ENCODE peak calls at places on chromosomes 4 and X, in six cellular contexts. G is tibial artery, L is tibial nerve, K is sigmoid colon, S is neuronal stem cell, F is hepatocyte. W is an unnamed sample.

GRCh38 chrX:51899741-51900140 is 6.3 kb downstream of the MAGED1 start:
- DNase-seq in G (no peak), L (no peak), K (no peak), S (no peak), F (no peak), W (no peak)

GRCh38 chr4:24473309-24473721 is 111.0 kb downstream of the DHX15 start:
- DNase-seq in G (no peak), L (no peak), K (peak; percentile 65), S (peak; percentile 12), F (peak; percentile 57), W (no peak)

GRCh38 chrX:70769659-70770232 is 138.8 kb downstream of the TEX11 start:
- DNase-seq in G (no peak), L (no peak), K (no peak), S (no peak), F (no peak), W (no peak)

GRCh38 chr4:111506706-111507105 is 638.5 kb upstream of the FAM241A start:
- DNase-seq in G (no peak), L (no peak), K (no peak), S (no peak), F (no peak), W (no peak)

GRCh38 chrX:70338290-70338689 is 48.4 kb downstream of the KIF4A start:
- DNase-seq in G (no peak), L (no peak), K (no peak), S (no peak), F (no peak), W (no peak)

GRCh38 chrX:68511255-68511654 is 12.4 kb downstream of the YIPF6 start:
- DNase-seq in G (no peak), L (no peak), K (no peak), S (no peak), F (peak; percentile 66), W (peak; percentile 33)

GRCh38 chr4:23915459-23916132 is 25.7 kb upstream of the PPARGC1A start:
- DNase-seq in G (no peak), L (no peak), K (no peak), S (no peak), F (no peak), W (no peak)

GRCh38 chr4:184190711-184191110 is 27.0 kb downstream of the ENPP6 start:
- DNase-seq in G (no peak), L (no peak), K (no peak), S (no peak), F (no peak), W (no peak)

GRCh38 chrX:22134681-22135080 is 102.6 kb downstream of the PHEX start:
- DNase-seq in G (no peak), L (no peak), K (no peak), S (no peak), F (peak; percentile 39), W (no peak)

GRCh38 chr4:137967480-137968190 is 274.5 kb downstream of the SLC7A11 start:
- DNase-seq in G (no peak), L (no peak), K (no peak), S (no peak), F (no peak), W (no peak)

GRCh38 chr4:143026459-143027170 is 158.1 kb upstream of the USP38 start:
- DNase-seq in G (no peak), L (no peak), K (no peak), S (no peak), F (no peak), W (no peak)

GRCh38 chr4:13207224-13207623 is 276.9 kb downstream of the RAB28 start:
- DNase-seq in G (no peak), L (no peak), K (no peak), S (no peak), F (no peak), W (no peak)

GRCh38 chr4:13917010-13917409 is 289.5 kb upstream of the BOD1L1 start:
- DNase-seq in G (no peak), L (no peak), K (no peak), S (no peak), F (no peak), W (no peak)

GRCh38 chrX:39750798-39751197 is 347.0 kb downstream of the BCOR start:
- DNase-seq in G (no peak), L (no peak), K (no peak), S (no peak), F (no peak), W (no peak)

GRCh38 chr4:111362891-111363290 is 740.0 kb upstream of the PITX2 start:
- DNase-seq in G (peak; percentile 66), L (peak; percentile 41), K (no peak), S (no peak), F (no peak), W (no peak)

GRCh38 chrX:46180258-46180687 is 364.9 kb downstream of the ZNF674 start:
- DNase-seq in G (no peak), L (no peak), K (no peak), S (peak; percentile 0), F (no peak), W (no peak)

GRCh38 chrX:147827070-147827469 is 84.6 kb upstream of the FMR1 start:
- DNase-seq in G (no peak), L (no peak), K (no peak), S (no peak), F (no peak), W (no peak)

GRCh38 chr4:77899607-77900006 is 37.0 kb downstream of the MRPL1 start:
- DNase-seq in G (no peak), L (no peak), K (no peak), S (no peak), F (no peak), W (no peak)

GRCh38 chr4:89625599-89626293 is 211.2 kb downstream of the SNCA start:
- DNase-seq in G (no peak), L (no peak), K (no peak), S (no peak), F (no peak), W (no peak)

GRCh38 chrX:39835776-39836175 is 262.0 kb downstream of the BCOR start:
- DNase-seq in G (no peak), L (no peak), K (no peak), S (no peak), F (no peak), W (no peak)

GRCh38 chrX:57121162-57121741 is at the start of gene SPIN2B:
- DNase-seq in G (peak; percentile 85), L (peak; percentile 28), K (peak; percentile 90), S (peak; percentile 70), F (peak; percentile 86), W (peak; percentile 84)

GRCh38 chr4:183984561-183984960 is 79.5 kb downstream of the STOX2 start:
- DNase-seq in G (no peak), L (no peak), K (no peak), S (no peak), F (no peak), W (no peak)

GRCh38 chr4:166816901-166817300 is 417.4 kb downstream of the SPOCK3 start:
- DNase-seq in G (no peak), L (no peak), K (no peak), S (no peak), F (peak; percentile 69), W (no peak)

DNA sequence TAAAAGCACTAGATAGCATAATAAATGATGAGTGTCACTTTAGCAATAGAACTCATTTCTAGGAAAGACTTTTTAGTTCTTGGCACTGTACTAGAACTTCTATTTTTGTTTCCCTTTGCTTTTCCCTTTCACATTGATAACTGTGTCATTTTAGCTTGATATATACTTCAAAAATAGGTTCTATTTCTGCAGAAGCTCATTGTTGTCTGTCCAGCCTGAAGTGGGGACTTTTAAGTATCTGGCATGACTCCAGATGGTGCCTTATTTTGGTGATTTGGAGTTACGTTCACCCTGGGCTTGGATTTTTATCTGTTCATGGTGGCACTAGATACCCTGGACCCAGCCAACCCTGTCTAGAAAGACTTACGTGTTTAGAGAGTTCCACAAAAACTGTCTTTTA is 3.4 kb downstream of the ABHD18 start:
- DNase-seq in G (no peak), L (no peak), K (no peak), S (no peak), F (no peak), W (no peak)
- H3K4me3 ChIP-seq in G (no peak overlapping the region), L (no peak overlapping the region), K (no peak overlapping the region), S (no peak overlapping the region), F (no peak overlapping the region), W (no peak overlapping the region)

DNA sequence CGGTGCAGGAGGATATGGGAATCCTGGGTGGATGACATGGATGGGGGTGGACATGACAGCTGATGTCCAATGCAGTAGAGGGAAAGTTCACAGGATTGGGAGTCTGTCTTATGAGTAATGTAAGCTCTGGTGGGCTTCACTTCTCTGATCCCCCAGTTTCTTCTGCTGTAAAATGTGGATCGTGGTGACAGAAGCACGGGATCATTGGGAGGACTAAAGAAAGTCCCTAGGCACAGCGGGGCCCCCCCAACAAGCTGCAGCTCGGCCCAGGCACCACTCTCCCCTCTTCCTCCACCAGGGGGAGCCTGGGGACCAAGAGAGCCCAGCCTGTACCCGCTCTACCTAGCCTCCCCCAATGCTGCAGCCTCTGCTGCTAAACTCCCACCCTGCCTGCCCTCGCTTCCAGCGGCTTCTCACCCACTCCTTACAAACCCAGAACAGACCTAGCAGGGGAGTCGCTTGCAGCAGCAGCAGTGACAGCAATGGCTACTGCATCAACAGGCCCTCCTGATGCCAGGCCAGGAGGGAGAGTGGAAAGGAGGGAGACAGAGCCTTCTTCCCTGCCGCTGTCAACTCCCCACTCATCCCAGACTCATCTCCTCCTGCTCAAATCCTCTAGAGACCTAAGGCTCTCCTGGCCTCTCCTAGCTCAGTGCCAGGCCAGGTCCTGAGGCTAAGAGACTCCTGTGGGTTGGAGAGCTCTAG is 36.1 kb upstream of the IQSEC2 start:
- DNase-seq in G (peak; percentile 68), L (peak; percentile 46), K (peak; percentile 83), S (peak; percentile 49), F (peak; percentile 73), W (peak; percentile 53)
- H3K4me3 ChIP-seq in G (no peak overlapping the region), L (no peak overlapping the region), K (no peak overlapping the region), S (no peak overlapping the region), F (no peak overlapping the region), W (no peak overlapping the region)

DNA sequence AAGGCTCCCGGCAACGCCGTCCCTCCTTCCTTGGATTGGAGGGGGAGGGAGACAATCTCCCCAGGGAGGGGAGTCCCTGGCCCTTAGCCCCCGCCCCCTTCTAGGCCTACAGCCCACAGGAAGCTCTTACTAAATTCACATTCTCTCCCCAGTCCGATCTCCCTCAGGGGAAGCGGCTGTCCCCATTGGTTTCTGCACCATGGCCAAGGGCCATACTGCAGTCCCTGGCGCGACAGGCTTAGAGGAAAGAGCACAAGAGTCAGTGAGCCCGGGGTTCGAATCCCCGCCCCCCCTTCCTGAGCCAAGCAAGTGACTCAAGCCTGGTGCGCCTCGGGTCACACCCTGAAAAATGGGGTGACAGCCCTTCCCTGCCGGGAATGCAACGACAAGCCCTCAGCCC is 1.1 kb downstream of the ABLIM2 start:
- DNase-seq in G (peak; percentile 89), L (no peak), K (no peak), S (no peak), F (no peak), W (no peak)
- H3K4me3 ChIP-seq in G (peak overlapping the region; percentile 62), L (peak overlapping the region; percentile 79), K (peak overlapping the region; percentile 98), S (no peak overlapping the region), F (no peak overlapping the region), W (peak overlapping the region; percentile 61)

DNA sequence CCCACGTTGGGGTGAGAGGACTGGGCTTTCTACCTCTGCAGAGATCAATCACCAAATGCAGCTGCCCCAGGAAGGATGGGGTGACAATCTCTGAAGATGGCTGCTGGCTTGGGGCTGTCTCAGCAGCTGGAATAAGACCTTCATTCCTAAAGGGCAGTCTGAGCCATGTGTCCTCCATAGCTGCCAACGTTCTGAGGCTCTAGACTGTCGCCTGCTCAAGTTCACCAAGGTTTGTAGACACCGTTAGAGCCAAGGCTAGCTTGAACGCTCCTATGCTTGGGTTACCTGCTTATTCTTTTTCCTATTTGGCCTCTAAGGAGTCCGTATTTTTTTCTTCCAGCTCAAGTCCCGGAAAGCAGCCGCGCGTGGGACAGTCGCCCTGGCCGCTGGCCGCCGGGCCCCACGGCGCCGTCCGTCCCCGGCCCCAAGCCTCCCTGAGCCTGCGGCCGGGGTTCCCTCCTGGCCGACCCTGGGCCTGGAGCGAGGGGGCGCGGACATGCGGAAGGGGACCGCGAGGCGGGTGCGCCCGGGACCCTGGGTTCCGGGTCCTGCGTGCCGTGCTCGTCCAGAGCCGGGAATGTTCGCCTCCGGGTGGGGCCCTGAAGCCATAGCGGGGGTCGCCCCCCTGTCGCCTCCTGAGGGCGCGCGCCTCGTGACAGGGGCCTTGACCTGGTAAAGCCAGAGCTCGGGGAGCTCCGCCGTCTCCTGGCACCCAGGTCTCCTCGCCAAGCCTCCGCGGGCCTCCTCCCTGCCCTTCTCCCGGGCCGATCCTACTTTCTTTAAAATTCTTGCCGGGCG is 23.3 kb downstream of the MRFAP1 start:
- DNase-seq in G (peak; percentile 59), L (no peak), K (no peak), S (no peak), F (no peak), W (no peak)
- H3K4me3 ChIP-seq in G (peak overlapping the region; percentile 46), L (peak overlapping the region; percentile 20), K (peak overlapping the region; percentile 45), S (no peak overlapping the region), F (no peak overlapping the region), W (peak overlapping the region; percentile 42)

W was measured in CD8-positive, alpha-beta T cell.